ENCODE peak calls at places on chromosomes 6 and 20, in five cellular contexts. E, W, Y, P and D are unnamed samples.
A peak's percentile ranks its signal among the peaks of the same experiment; 100 is the strongest.

GRCh38 chr6:142796571-142796970 is 148.4 kb downstream of the HIVEP2 start:
- DNase-seq in P (no peak), Y (no peak), W (peak; percentile 77), E (no peak), D (no peak)

GRCh38 chr6:70954750-70955149 is 2.1 kb downstream of the B3GAT2 start:
- DNase-seq in W (no peak), E (no peak), P (no peak), Y (peak; percentile 4), D (no peak)

GRCh38 chr6:114240800-114241199 is 102.0 kb downstream of the HS3ST5 start:
- DNase-seq in P (no peak), Y (no peak), W (no peak), E (no peak), D (no peak)

GRCh38 chr6:161109366-161109765 is 117.8 kb downstream of the MAP3K4 start:
- DNase-seq in E (no peak), P (no peak), W (no peak), Y (no peak), D (no peak)

GRCh38 chr6:51541847-51542246 is 545.6 kb downstream of the PKHD1 start:
- DNase-seq in P (no peak), W (no peak), E (no peak), Y (no peak), D (no peak)

GRCh38 chr6:111971866-111972532 is 81.9 kb upstream of the CCN6 start:
- DNase-seq in W (peak; percentile 19), E (no peak), Y (no peak), P (no peak), D (no peak)

GRCh38 chr6:30260036-30260504 is 46.9 kb upstream of the TRIM26 start:
- DNase-seq in Y (no peak), E (no peak), W (no peak), P (no peak), D (no peak)

GRCh38 chr6:96015791-96016776 is at the start of gene FUT9:
- DNase-seq in E (no peak), P (no peak), W (no peak), Y (no peak), D (no peak)

GRCh38 chr6:158662607-158663464 is 13.0 kb downstream of the SYTL3 start:
- DNase-seq in E (no peak), W (peak; percentile 89), P (peak; percentile 25), Y (no peak), D (no peak)

GRCh38 chr6:17714879-17715860 is 8.4 kb upstream of the NUP153 start:
- DNase-seq in P (peak; percentile 92), E (no peak), W (peak; percentile 78), Y (peak; percentile 13), D (peak; percentile 91)

GRCh38 chr20:19427480-19427879 is 215.0 kb downstream of the SLC24A3 start:
- DNase-seq in W (peak; percentile 29), E (peak; percentile 16), Y (no peak), P (no peak), D (no peak)